ENCODE peak calls at places on chromosomes 3 and 15, in six cellular contexts. Q is GM13976, J is GM23338, B is lung, L is nephron progenitor cell, E is Peyer's patch. H is an unnamed sample.

GRCh38 chr15:77632760-77633133 is at the start of gene LINGO1:
- DNase-seq in E (no peak), B (no peak), Q (no peak), J (peak; percentile 81), L (peak; percentile 67), H (peak; percentile 50)

GRCh38 chr3:138875754-138876664 is 41.3 kb upstream of the PIK3CB start:
- DNase-seq in L (no peak), J (no peak), E (no peak), B (no peak), Q (no peak), H (no peak)

GRCh38 chr3:85670626-85671025 is 711.8 kb downstream of the CADM2 start:
- DNase-seq in J (no peak), E (no peak), B (no peak), Q (no peak), L (no peak), H (no peak)

GRCh38 chr3:111831840-111832239 is 27.2 kb upstream of the PHLDB2 start:
- DNase-seq in B (no peak), Q (no peak), J (no peak), L (no peak), E (no peak), H (no peak)

GRCh38 chr3:63818282-63819150 is 583 bp upstream of the C3orf49 start:
- DNase-seq in Q (peak; percentile 57), E (peak; percentile 44), L (peak; percentile 75), B (peak; percentile 66), J (peak; percentile 83), H (peak; percentile 39)

GRCh38 chr3:158471639-158472294 is 99.2 kb upstream of the MLF1 start:
- DNase-seq in Q (no peak), B (no peak), L (no peak), J (no peak), E (no peak), H (no peak)

GRCh38 chr15:79156704-79157375 is 66.3 kb upstream of the RASGRF1 start:
- DNase-seq in L (no peak), E (no peak), B (no peak), J (no peak), Q (no peak), H (no peak)

GRCh38 chr3:191352014-191352413 is 21.7 kb upstream of the UTS2B start:
- DNase-seq in B (no peak), E (no peak), Q (no peak), L (no peak), J (no peak), H (no peak)

GRCh38 chr15:72203507-72203837 is 5.9 kb upstream of the GRAMD2A start:
- DNase-seq in Q (no peak), L (no peak), E (no peak), J (no peak), B (no peak), H (no peak)

GRCh38 chr15:62907275-62907674 is 135.3 kb upstream of the TPM1 start:
- DNase-seq in J (no peak), Q (no peak), E (no peak), B (no peak), L (no peak), H (no peak)

GRCh38 chr3:9715764-9716437 is 12.3 kb downstream of the CPNE9 start:
- DNase-seq in J (peak; percentile 32), L (no peak), B (peak; percentile 67), E (peak; percentile 28), Q (no peak), H (no peak)

GRCh38 chr15:61038910-61039309 is 190.2 kb downstream of the RORA start:
- DNase-seq in E (no peak), B (no peak), L (no peak), J (no peak), Q (no peak), H (no peak)

GRCh38 chr3:136730595-136731273 is 21.4 kb downstream of the STAG1 start:
- DNase-seq in B (no peak), J (no peak), E (no peak), L (no peak), Q (peak; percentile 38), H (no peak)

GRCh38 chr3:42226470-42227425 is 39.2 kb downstream of the CCK start:
- DNase-seq in Q (no peak), E (no peak), B (peak; percentile 31), J (peak; percentile 32), L (no peak), H (no peak)

GRCh38 chr3:158313344-158313927 is 203.5 kb downstream of the RSRC1 start:
- DNase-seq in B (no peak), Q (no peak), J (peak; percentile 55), L (no peak), E (no peak), H (peak; percentile 32)

DNA sequence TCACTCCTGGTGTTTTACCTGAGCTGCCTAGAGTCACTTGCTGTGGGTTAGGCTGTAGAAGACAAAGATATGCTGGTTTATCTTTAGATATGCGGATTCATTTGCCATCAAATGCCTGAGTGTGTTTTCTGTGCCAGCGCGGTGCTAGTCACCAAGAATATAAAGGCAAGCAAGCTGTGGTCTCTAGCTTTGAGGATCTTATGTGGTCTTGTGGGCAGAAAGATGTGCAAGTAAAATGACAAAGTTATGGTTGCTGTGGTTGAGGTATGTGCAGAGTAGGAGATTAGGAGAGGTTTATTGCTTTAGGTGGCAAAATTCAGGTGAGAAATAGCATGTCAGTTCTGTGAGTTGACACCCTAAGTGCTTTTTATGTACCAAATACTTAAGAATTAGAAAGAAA is 94.2 kb downstream of the CGNL1 start:
- DNase-seq in E (no peak), J (no peak), L (no peak), B (no peak), Q (no peak), H (no peak)
- TF ChIP-seq CTCF in E (no peak), J (no peak), L (no peak), B (no peak), Q (no peak), H (no peak)

GRCh38 chr3:54374214-54374855 is 252.0 kb downstream of the CACNA2D3 start:
- DNase-seq in Q (peak; percentile 10), J (peak; percentile 78), E (no peak), B (no peak), L (peak; percentile 25), H (peak; percentile 14)
- TF ChIP-seq CTCF in Q (peak; percentile 4), J (peak; percentile 86), E (no peak), B (no peak), L (peak; percentile 46), H (no peak)

GRCh38 chr15:40763801-40764765 is at the start of gene GCHFR:
- DNase-seq in J (peak; percentile 87), L (peak; percentile 82), E (peak; percentile 74), B (peak; percentile 80), Q (peak; percentile 91), H (peak; percentile 89)
- TF ChIP-seq CTCF in J (peak; percentile 32), L (peak; percentile 40), E (peak; percentile 1), B (no peak), Q (peak; percentile 48), H (no peak)

DNA sequence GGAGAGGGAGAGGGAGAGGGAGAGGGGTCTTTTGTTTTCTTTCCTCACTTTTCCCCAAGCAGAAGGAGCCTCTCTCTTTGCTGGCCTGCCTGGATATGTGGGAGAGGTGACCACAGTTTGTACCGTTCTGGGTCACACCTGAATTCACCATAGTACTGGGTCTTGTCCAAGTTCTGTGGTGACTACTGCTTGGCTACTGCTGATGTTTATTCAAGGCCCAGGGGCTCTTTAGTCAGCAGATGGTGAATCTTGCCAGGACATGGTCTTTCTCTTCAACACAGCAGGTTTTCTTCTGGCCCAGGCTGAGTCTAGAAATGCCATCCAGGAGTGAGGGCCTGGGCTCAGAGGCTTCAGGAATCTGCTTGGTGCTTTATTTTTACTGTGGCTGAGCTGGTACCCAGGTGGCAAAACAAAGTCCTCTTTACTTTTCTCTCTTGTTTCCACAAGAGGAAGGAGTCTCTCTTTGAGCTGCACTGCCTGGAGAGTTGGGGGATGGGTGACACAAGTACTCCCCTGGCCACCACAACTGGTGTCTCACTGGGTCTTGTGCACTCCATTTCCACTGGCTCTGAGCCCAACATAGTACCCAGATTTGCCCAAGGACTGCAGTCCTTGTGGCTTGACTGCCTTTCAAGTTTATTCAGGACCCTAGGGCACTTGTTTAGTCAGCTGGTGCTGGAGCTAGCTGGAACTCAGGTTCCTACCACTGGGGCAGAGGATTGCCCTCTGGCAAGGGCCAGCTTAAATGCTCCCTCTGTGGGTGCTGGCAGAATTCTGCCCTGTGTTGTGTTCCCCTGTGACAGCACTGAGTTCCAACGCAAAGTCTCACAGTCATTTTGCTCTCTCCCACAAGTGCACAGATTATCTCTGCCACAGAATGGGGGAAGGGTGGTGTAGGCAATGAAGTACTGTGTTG is 16.8 kb upstream of the CCNDBP1 start:
- DNase-seq in J (peak; percentile 2), L (no peak), E (no peak), B (no peak), Q (no peak), H (no peak)
- TF ChIP-seq CTCF in J (no peak), L (no peak), E (no peak), B (no peak), Q (no peak), H (no peak)